ENCODE peak calls at places on chromosome 10, in seven cellular contexts. V, X, J, P, A, L and H are unnamed samples.
A peak's percentile ranks its signal among the peaks of the same experiment; 100 is the strongest.

GRCh38 chr10:15253951-15254807 is 85.7 kb upstream of the NMT2 start:
- DNase-seq in V (no peak), X (no peak), J (no peak), P (no peak), A (no peak), L (no peak), H (no peak)

GRCh38 chr10:110107887-110108286 is 99.5 kb upstream of the MXI1 start:
- DNase-seq in V (no peak), X (no peak), J (no peak), P (no peak), A (peak; percentile 59), L (no peak), H (no peak)

GRCh38 chr10:86960003-86960862 is 1.8 kb downstream of the SNCG start:
- DNase-seq in V (no peak), X (peak; percentile 74), J (peak; percentile 65), P (peak; percentile 79), A (peak; percentile 87), L (peak; percentile 85), H (peak; percentile 84)

GRCh38 chr10:16867556-16867955 is 50.3 kb upstream of the RSU1 start:
- DNase-seq in V (no peak), X (peak; percentile 43), J (peak; percentile 69), P (no peak), A (peak; percentile 42), L (peak; percentile 33), H (no peak)

GRCh38 chr10:90859321-90859751 is 1.5 kb upstream of the HTR7 start:
- DNase-seq in V (no peak), X (peak; percentile 83), J (peak; percentile 79), P (no peak), A (no peak), L (peak; percentile 46), H (no peak)

GRCh38 chr10:130333185-130333584 is 197.0 kb downstream of the GLRX3 start:
- DNase-seq in V (no peak), X (no peak), J (no peak), P (no peak), A (peak; percentile 75), L (no peak), H (no peak)

GRCh38 chr10:96287392-96288105 is 16.2 kb upstream of the BLNK start:
- DNase-seq in V (no peak), X (peak; percentile 2), J (no peak), P (no peak), A (no peak), L (no peak), H (peak; percentile 59)

GRCh38 chr10:30822693-30823465 is 193.3 kb upstream of the LYZL2 start:
- DNase-seq in V (no peak), X (no peak), J (no peak), P (no peak), A (no peak), L (no peak), H (no peak)

GRCh38 chr10:121678631-121679174 is 80.5 kb upstream of the FGFR2 start:
- DNase-seq in V (no peak), X (no peak), J (no peak), P (no peak), A (no peak), L (no peak), H (no peak)

GRCh38 chr10:31151301-31151700 is 119.6 kb upstream of the ZNF438 start:
- DNase-seq in V (no peak), X (no peak), J (no peak), P (no peak), A (no peak), L (no peak), H (no peak)

GRCh38 chr10:83678850-83679249 is 460.5 kb upstream of the GHITM start:
- DNase-seq in V (no peak), X (no peak), J (no peak), P (no peak), A (no peak), L (no peak), H (no peak)

GRCh38 chr10:55410415-55410885 is 609.4 kb upstream of the PCDH15 start:
- DNase-seq in V (no peak), X (peak; percentile 15), J (no peak), P (peak; percentile 44), A (peak; percentile 65), L (peak; percentile 91), H (peak; percentile 28)

GRCh38 chr10:608331-609265 is 80.9 kb downstream of the DIP2C start:
- DNase-seq in V (no peak), X (peak; percentile 53), J (peak; percentile 59), P (no peak), A (no peak), L (no peak), H (no peak)
- H3K4me2 ChIP-seq in V (no peak overlapping the region), X (no peak overlapping the region), J (peak overlapping the region; percentile 19), P (no peak overlapping the region), A (no peak overlapping the region), L (no peak overlapping the region), H (no peak overlapping the region)

GRCh38 chr10:73803680-73804286 is 7.6 kb downstream of the NDST2 start:
- DNase-seq in V (no peak), X (no peak), J (no peak), P (no peak), A (no peak), L (no peak), H (no peak)
- H3K4me2 ChIP-seq in V (no peak overlapping the region), X (no peak overlapping the region), J (no peak overlapping the region), P (no peak overlapping the region), A (no peak overlapping the region), L (no peak overlapping the region), H (no peak overlapping the region)

DNA sequence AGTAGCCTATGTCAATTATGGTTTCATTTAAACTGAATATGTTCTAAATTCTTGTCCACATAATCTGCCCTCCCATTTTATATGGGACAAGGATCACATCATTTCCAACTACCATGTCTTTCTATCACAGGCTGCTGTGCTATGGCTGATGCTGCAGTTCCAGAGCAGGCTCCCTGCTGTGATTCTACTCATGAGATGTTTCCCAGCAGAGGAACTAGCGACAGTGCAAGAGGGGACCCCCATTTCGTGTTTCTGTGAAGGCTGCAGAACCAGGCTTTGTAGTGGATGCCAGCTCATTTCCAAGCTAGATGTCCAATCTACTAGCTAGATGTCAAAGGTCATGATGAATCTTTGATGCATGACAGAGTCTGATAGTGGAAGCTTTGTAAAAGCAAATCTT is 21.2 kb upstream of the MYO3A start:
- DNase-seq in V (no peak), X (no peak), J (no peak), P (no peak), A (peak; percentile 71), L (no peak), H (no peak)
- H3K4me2 ChIP-seq in V (no peak overlapping the region), X (no peak overlapping the region), J (no peak overlapping the region), P (no peak overlapping the region), A (no peak overlapping the region), L (no peak overlapping the region), H (no peak overlapping the region)

GRCh38 chr10:62015994-62016393 is 114.5 kb downstream of the ARID5B start:
- DNase-seq in V (no peak), X (peak; percentile 53), J (peak; percentile 55), P (no peak), A (no peak), L (peak; percentile 8), H (peak; percentile 57)
- H3K4me2 ChIP-seq in V (no peak overlapping the region), X (peak overlapping the region; percentile 32), J (no peak overlapping the region), P (no peak overlapping the region), A (no peak overlapping the region), L (no peak overlapping the region), H (no peak overlapping the region)

GRCh38 chr10:106910666-106911065 is 253.8 kb downstream of the SORCS1 start:
- DNase-seq in V (no peak), X (no peak), J (no peak), P (no peak), A (no peak), L (no peak), H (no peak)
- H3K4me2 ChIP-seq in V (no peak overlapping the region), X (no peak overlapping the region), J (no peak overlapping the region), P (no peak overlapping the region), A (no peak overlapping the region), L (no peak overlapping the region), H (no peak overlapping the region)

GRCh38 chr10:22436526-22436892 is 91.2 kb downstream of the SPAG6 start:
- DNase-seq in V (no peak), X (no peak), J (no peak), P (no peak), A (no peak), L (no peak), H (no peak)
- H3K4me2 ChIP-seq in V (peak overlapping the region; percentile 68), X (peak overlapping the region; percentile 92), J (no peak overlapping the region), P (peak overlapping the region; percentile 91), A (peak overlapping the region; percentile 41), L (peak overlapping the region; percentile 92), H (peak overlapping the region; percentile 82)